ENCODE peak calls at places on chromosomes 7 and 10, in eight cellular contexts. O is IMR-90, G is spleen, H is ovary, L is stomach, J is A549, Z is uterus, C is body of pancreas. E is an unnamed sample.

GRCh38 chr7:120344276-120344675 is 71.3 kb downstream of the KCND2 start:
- DNase-seq in C (no peak), G (no peak), L (no peak), H (no peak), J (no peak), Z (no peak), O (no peak), E (peak)

GRCh38 chr7:25805027-25805687 is 346.8 kb upstream of the NFE2L3 start:
- DNase-seq in G (no peak), H (no peak), O (peak), C (peak), L (no peak), Z (peak), J (no peak), E (no peak)

GRCh38 chr10:100744136-100744979 is 1.0 kb upstream of the PAX2 start:
- DNase-seq in G (no peak), J (peak), Z (no peak), H (no peak), L (no peak), C (no peak), O (no peak), E (peak)

GRCh38 chr7:127066974-127067373 is 185.8 kb downstream of the GRM8 start:
- DNase-seq in J (peak), G (no peak), O (no peak), L (no peak), C (no peak), Z (no peak), H (no peak), E (peak)

GRCh38 chr7:107958764-107959526 is 44.0 kb downstream of the LAMB1 start:
- DNase-seq in H (no peak), G (no peak), Z (peak), L (no peak), C (no peak), O (peak), J (no peak), E (peak)

GRCh38 chr10:63388421-63389031 is 77.3 kb downstream of the JMJD1C start:
- DNase-seq in C (no peak), O (peak), L (no peak), Z (no peak), H (no peak), G (no peak), J (no peak), E (peak)

GRCh38 chr10:98488669-98489430 is 42.1 kb upstream of the HPS1 start:
- DNase-seq in L (no peak), H (no peak), O (no peak), Z (peak), G (no peak), C (no peak), J (no peak), E (no peak)

GRCh38 chr7:17710312-17710711 is 230.0 kb downstream of the SNX13 start:
- DNase-seq in C (no peak), J (no peak), G (no peak), O (no peak), L (no peak), H (no peak), Z (no peak), E (no peak)

GRCh38 chr10:74419491-74420466 is 268.8 kb downstream of the ADK start:
- DNase-seq in C (no peak), Z (no peak), L (no peak), G (no peak), H (no peak), O (peak), J (peak), E (peak)

GRCh38 chr10:11057448-11057847 is 39.8 kb downstream of the CELF2 start:
- DNase-seq in L (no peak), G (no peak), Z (no peak), J (no peak), O (no peak), C (no peak), H (peak), E (no peak)

GRCh38 chr10:14146501-14146900 is 184.2 kb downstream of the FRMD4A start:
- DNase-seq in L (no peak), Z (no peak), J (no peak), G (no peak), H (no peak), C (no peak), O (peak), E (no peak)

GRCh38 chr10:88793747-88794299 is 8.7 kb upstream of the LIPM start:
- DNase-seq in J (no peak), L (no peak), O (peak), C (no peak), G (no peak), H (no peak), Z (no peak), E (peak)

GRCh38 chr7:74482629-74483401 is 29.1 kb downstream of the GTF2IRD1 start:
- DNase-seq in Z (peak), J (peak), L (no peak), O (peak), G (no peak), H (peak), C (no peak), E (peak)

GRCh38 chr10:61793760-61794713 is 107.5 kb upstream of the ARID5B start:
- DNase-seq in L (no peak), G (no peak), H (no peak), O (peak), C (no peak), Z (no peak), J (no peak), E (no peak)

GRCh38 chr10:74371696-74372095 is 220.7 kb downstream of the ADK start:
- DNase-seq in G (no peak), O (peak), Z (no peak), H (no peak), L (no peak), J (no peak), C (no peak), E (no peak)

GRCh38 chr10:79072041-79072441 is 3.3 kb downstream of the ZMIZ1 start:
- DNase-seq in Z (no peak), H (no peak), G (no peak), O (peak), L (no peak), C (no peak), J (no peak), E (no peak)

GRCh38 chr7:156160811-156161210 is 348.5 kb upstream of the SHH start:
- DNase-seq in H (no peak), G (no peak), Z (no peak), J (peak), L (peak), C (no peak), O (no peak), E (no peak)

GRCh38 chr10:19918800-19919199 is 102.6 kb downstream of the PLXDC2 start:
- DNase-seq in C (no peak), J (no peak), H (no peak), O (peak), G (no peak), L (no peak), Z (no peak), E (no peak)

GRCh38 chr7:68678196-68678595 is 920.1 kb upstream of the AUTS2 start:
- DNase-seq in Z (no peak), J (no peak), H (no peak), G (no peak), C (no peak), O (no peak), L (no peak), E (no peak)

GRCh38 chr7:138154646-138155045 is 78.4 kb downstream of the AKR1D1 start:
- DNase-seq in J (no peak), G (no peak), L (no peak), C (no peak), H (no peak), Z (no peak), O (no peak), E (no peak)

GRCh38 chr10:132570771-132571564 is 33.4 kb downstream of the INPP5A start:
- DNase-seq in C (no peak), O (no peak), J (no peak), L (peak), G (peak), H (no peak), Z (no peak), E (peak)

GRCh38 chr10:45491061-45491460 is 117.0 kb downstream of the ALOX5 start:
- DNase-seq in J (no peak), Z (no peak), G (no peak), C (no peak), O (no peak), L (no peak), H (no peak), E (no peak)

GRCh38 chr7:116218051-116218645 is 7.8 kb downstream of the TES start:
- DNase-seq in H (no peak), G (no peak), J (peak), Z (no peak), C (no peak), O (peak), L (peak), E (no peak)

GRCh38 chr7:154777023-154777422 is 225.9 kb downstream of the PAXIP1 start:
- DNase-seq in L (no peak), J (peak), O (no peak), G (no peak), C (no peak), H (no peak), Z (no peak), E (no peak)

GRCh38 chr10:130127612-130128607 is 8.3 kb upstream of the GLRX3 start:
- DNase-seq in G (no peak), J (peak), L (peak), O (peak), Z (peak), H (no peak), C (peak), E (peak)

GRCh38 chr7:49187543-49188268 is 263.4 kb downstream of the CDC14C start:
- DNase-seq in H (no peak), L (no peak), Z (no peak), J (peak), C (no peak), G (no peak), O (no peak), E (peak)

DNA sequence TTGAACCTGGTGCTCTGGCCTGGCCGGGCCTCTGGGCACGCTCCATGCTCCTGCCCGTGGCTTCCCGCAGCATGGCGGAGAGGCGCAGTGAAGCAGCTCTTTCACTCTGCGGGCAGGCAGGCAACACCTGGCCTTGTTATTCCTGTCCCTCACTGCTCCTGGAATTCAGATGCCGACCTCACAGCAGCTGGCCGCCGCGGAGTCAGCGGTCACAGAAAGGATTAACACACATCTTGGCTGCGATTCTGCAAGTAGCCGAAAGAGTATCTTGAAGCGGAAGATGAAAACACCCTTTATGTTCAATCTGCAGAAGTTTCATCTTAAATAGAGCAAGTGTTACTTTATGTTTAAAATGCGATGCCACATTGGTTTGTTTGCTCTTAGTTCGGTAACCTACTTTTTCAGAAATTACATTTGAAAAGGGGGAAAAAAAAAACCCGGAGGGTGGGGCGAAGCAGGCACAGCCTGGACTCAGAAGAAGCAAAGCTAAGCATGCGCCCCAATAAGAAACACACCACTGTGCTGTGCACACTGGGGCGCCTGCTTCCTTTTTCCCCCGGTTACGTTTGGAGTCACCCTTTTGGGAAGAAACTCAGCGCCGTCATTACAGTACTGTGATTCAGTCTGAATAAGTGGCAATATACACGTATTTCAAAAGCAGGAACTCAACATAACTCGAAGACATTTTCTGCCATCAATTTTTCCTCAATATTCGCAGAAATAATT is 42.3 kb downstream of the BRI3 start:
- DNase-seq in C (no peak), J (no peak), L (no peak), G (no peak), O (peak), Z (no peak), H (no peak), E (no peak)
- H3K4me3 ChIP-seq in C (no peak), J (no peak), L (no peak), G (no peak), O (peak), Z (no peak), H (no peak), E (no peak)

GRCh38 chr7:150451097-150451793 is 815 bp downstream of the GIMAP8 start:
- DNase-seq in Z (no peak), L (no peak), G (peak), O (no peak), H (no peak), C (no peak), J (no peak), E (no peak)
- TF ChIP-seq POLR2A in Z (no peak), L (no peak), G (peak), O (no peak), H (no peak), C (peak), J (no peak), E (no peak)

DNA sequence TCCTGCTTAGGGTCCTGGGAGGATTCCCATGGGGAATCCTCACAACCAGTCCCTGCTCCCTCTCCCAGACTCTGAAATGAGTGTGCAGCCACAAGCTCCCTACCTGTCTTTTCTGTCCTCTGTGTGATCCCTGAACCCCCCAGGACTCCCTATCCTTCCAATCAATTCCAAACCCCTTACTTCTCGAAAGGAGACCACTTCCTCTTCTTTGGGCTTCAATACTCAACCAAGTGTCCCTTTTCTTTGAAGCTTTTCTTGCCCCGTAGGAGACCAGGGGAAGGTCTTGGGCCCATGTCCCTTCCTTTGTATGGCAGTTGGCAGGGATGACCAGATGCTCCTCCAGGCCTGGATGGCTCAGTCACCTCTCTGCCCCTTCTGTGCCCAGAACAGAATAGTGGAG is 1.7 kb downstream of the AEBP1 start:
- DNase-seq in H (no peak), J (no peak), G (no peak), Z (no peak), C (no peak), O (no peak), L (no peak), E (no peak)
- H3K4me3 ChIP-seq in H (peak), J (no peak), G (peak), Z (peak), C (no peak), O (no peak), L (peak), E (no peak)

GRCh38 chr7:38195804-38196595 is 18.0 kb downstream of the STARD3NL start:
- DNase-seq in C (no peak), O (peak), G (no peak), L (no peak), Z (no peak), J (peak), H (no peak), E (no peak)
- TF ChIP-seq POLR2A in C (no peak), O (no peak), G (no peak), L (no peak), Z (no peak), J (no peak), H (no peak), E (no peak)

GRCh38 chr7:142876991-142877910 is 8.3 kb downstream of the TRPV6 start:
- DNase-seq in Z (no peak), L (no peak), H (no peak), G (no peak), C (no peak), O (no peak), J (no peak), E (no peak)
- H3K4me3 ChIP-seq in Z (no peak), L (no peak), H (no peak), G (no peak), C (no peak), O (no peak), J (no peak), E (no peak)

DNA sequence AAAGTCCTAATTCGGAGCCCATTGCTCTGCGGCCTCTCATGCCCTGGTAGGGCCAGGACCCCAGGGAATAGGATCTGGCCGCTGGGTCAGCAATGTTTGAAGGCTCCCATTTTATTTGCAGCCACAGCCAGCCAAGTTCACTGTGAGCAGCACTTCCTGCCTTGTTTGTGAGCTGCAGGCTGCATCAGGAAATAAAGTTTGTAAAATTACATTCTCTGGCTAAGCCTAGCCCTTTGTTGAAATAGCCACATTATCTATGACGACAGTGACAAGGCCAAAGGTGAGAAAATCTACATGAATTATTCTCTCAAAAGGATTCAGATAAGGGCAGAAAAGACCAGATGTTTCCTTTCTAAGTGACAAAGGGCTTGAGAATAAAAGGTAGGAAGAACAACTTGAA is 23.7 kb upstream of the ITGB1 start:
- DNase-seq in H (no peak), G (peak), J (peak), O (peak), Z (peak), L (peak), C (peak), E (peak)
- TF ChIP-seq POLR2A in H (no peak), G (peak), J (peak), O (peak), Z (no peak), L (no peak), C (peak), E (no peak)

DNA sequence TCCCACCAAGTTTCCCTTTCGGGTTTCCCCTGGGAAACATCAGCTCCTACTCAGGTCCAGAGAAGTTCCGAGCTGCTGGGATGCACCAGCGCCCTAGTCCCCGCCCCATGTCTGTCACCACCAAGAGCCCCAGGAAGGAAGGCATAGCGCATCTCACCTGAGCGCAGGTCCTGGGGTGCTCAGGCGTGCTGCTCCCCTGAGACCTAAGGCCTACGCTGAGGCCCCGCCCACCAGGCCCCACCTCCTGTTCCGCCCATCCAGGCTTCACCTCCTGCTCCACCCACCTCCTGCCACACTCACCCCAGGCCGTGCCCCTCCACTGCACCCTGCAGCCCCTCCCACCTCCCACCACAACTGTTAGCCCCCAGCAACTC is 1.2 kb upstream of the TFR2 start:
- DNase-seq in H (no peak), J (no peak), L (peak), O (no peak), C (no peak), G (peak), Z (no peak), E (no peak)
- H3K4me3 ChIP-seq in H (no peak), J (no peak), L (no peak), O (no peak), C (no peak), G (peak), Z (no peak), E (no peak)

GRCh38 chr7:5595545-5596045 is 172.0 kb upstream of the TNRC18 start:
- DNase-seq in L (no peak), J (peak), C (no peak), H (no peak), Z (no peak), O (peak), G (no peak), E (peak)
- TF ChIP-seq POLR2A in L (no peak), J (no peak), C (no peak), H (no peak), Z (no peak), O (peak), G (no peak), E (no peak)

DNA sequence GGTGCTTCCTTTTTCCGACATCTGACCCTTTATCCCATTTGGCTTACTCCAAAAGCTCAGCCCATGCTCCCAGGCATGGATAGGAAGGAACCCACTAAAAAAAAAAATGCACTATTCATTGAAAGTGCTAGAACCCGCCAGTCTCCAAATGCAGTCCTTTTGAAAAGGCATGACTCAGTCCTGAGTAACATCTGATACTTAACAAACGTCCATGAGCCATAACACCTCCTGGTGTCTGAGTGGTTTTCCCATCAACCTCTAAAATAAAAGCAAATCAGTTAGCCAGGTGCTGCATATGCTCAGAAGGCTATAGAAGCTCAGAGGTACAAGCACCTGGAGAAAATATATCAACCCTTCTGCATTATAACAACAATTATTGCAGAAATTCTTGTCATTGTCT is 45.0 kb upstream of the CACUL1 start:
- DNase-seq in G (no peak), L (no peak), Z (no peak), J (peak), O (peak), C (no peak), H (no peak), E (no peak)
- H3K4me3 ChIP-seq in G (no peak), L (no peak), Z (no peak), J (no peak), O (no peak), C (no peak), H (no peak), E (no peak)

E was measured in NB4.